ENCODE peak calls at places on chromosomes 12 and 14, in six cellular contexts. T, N, B, V, M and G are unnamed samples.
A peak's percentile ranks its signal among the peaks of the same experiment; 100 is the strongest.

GRCh38 chr14:103638594-103638993 is 9.6 kb downstream of the KLC1 start:
- DNase-seq in M (no peak), N (no peak), V (no peak), B (no peak), T (no peak), G (no peak)

GRCh38 chr12:69688496-69689427 is 10.3 kb downstream of the BEST3 start:
- DNase-seq in N (peak; percentile 95), T (peak; percentile 94), V (peak; percentile 71), B (peak; percentile 91), M (no peak), G (peak; percentile 91)

GRCh38 chr12:116157845-116158267 is 119.6 kb downstream of the MED13L start:
- DNase-seq in M (no peak), V (no peak), N (no peak), B (no peak), T (no peak), G (no peak)

GRCh38 chr12:94951071-94951639 is 52.3 kb downstream of the NDUFA12 start:
- DNase-seq in N (no peak), V (no peak), B (no peak), M (no peak), T (no peak), G (peak; percentile 80)

GRCh38 chr12:132288516-132289188 is 40.7 kb downstream of the GALNT9 start:
- DNase-seq in V (no peak), M (no peak), B (no peak), N (no peak), T (no peak), G (no peak)

GRCh38 chr14:71143391-71144290 is 236.4 kb downstream of the PCNX1 start:
- DNase-seq in B (no peak), M (no peak), V (no peak), N (peak; percentile 82), T (peak; percentile 80), G (peak; percentile 16)

GRCh38 chr12:121805800-121806555 is 2.2 kb downstream of the SETD1B start:
- DNase-seq in B (no peak), M (no peak), V (no peak), T (no peak), N (peak; percentile 27), G (no peak)

GRCh38 chr14:21264025-21264801 is 5.0 kb downstream of the HNRNPC start:
- DNase-seq in T (peak; percentile 91), V (no peak), N (peak; percentile 84), B (no peak), M (no peak), G (no peak)

GRCh38 chr12:108609535-108610335 is 11.9 kb upstream of the TMEM119 start:
- DNase-seq in M (no peak), T (peak; percentile 85), B (no peak), V (no peak), N (peak; percentile 92), G (no peak)

GRCh38 chr14:76639606-76640272 is 121.5 kb upstream of the VASH1 start:
- DNase-seq in V (no peak), T (no peak), B (no peak), M (no peak), N (no peak), G (no peak)

GRCh38 chr12:64687816-64688599 is 71.2 kb downstream of the GNS start:
- DNase-seq in V (no peak), T (peak; percentile 58), M (no peak), B (no peak), N (peak; percentile 45), G (no peak)

GRCh38 chr12:131230340-131231099 is 276.8 kb downstream of the ADGRD1 start:
- DNase-seq in T (no peak), M (no peak), B (no peak), V (no peak), N (no peak), G (no peak)

GRCh38 chr12:112480931-112481330 is 62.2 kb downstream of the PTPN11 start:
- DNase-seq in B (no peak), T (no peak), M (no peak), V (no peak), N (no peak), G (no peak)

GRCh38 chr14:64364907-64365306 is 23.2 kb upstream of the MTHFD1 start:
- DNase-seq in T (peak; percentile 68), M (no peak), N (no peak), V (no peak), B (no peak), G (no peak)

GRCh38 chr12:109760031-109760929 is 46.7 kb downstream of the FAM222A start:
- DNase-seq in B (peak; percentile 30), N (no peak), M (no peak), V (no peak), T (no peak), G (no peak)

GRCh38 chr14:89614009-89614691 is 197.1 kb upstream of the FOXN3 start:
- DNase-seq in M (no peak), V (no peak), N (no peak), T (no peak), B (no peak), G (no peak)

GRCh38 chr12:64618953-64619590 is 8.8 kb downstream of the RASSF3 start:
- DNase-seq in N (peak; percentile 86), B (no peak), T (peak; percentile 78), V (no peak), M (no peak), G (peak; percentile 65)

GRCh38 chr12:98344034-98344565 is 171.3 kb upstream of the TMPO start:
- DNase-seq in N (no peak), B (no peak), M (no peak), V (no peak), T (no peak), G (no peak)

GRCh38 chr12:63889236-63889635 is 44.7 kb downstream of the SRGAP1 start:
- DNase-seq in T (peak; percentile 85), V (no peak), M (no peak), B (no peak), N (peak; percentile 85), G (peak; percentile 75)

DNA sequence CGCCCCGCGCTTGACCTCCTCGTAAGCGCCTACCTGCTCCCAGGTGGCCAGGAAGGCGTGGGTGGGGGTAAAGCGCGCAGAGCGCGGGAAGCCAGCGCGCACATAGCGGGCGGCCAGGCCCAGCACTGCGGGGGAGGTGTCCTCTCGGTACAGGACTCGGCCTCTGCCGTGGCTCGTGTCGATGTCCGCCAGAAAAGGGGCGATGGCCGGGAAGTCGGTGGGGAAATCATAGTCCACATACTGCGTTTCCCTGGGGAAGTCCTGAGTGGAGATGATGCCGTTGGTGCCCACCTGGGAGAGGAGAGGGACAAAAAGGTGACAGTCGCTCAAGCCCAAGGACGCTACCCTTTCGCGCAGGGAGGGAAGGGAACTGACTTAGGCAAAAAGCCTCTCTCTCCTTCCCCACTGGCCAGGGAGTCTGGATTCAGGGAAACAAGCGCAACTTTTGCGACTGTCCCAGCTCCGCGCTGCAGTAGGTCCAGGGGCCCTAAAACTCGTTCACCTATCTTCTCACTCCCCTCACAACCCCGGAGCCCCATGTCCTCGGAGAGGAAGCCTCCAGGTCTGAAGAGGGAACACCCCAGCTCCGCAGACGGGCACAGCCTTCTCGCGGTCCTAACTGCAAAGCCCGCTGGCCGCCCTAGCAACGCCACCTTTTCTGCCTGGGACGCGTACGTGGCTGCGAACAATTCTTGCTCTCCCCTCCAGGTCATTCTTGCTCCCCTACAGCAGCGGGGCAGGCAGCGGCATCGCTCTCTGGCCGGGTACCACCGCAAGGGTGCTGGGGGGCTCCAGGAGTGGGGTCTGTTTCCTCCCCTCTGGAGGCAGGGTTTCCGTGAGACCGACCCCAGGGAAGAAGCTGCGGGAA is 752 bp downstream of the NID2 start:
- DNase-seq in V (no peak), N (peak; percentile 73), T (peak; percentile 51), B (peak; percentile 50), M (peak; percentile 43), G (no peak)
- H3K27me3 ChIP-seq in V (peaks cover 33% of the 10 kb centered on the region), N (no peaks in the 10 kb centered on the region), T (no peaks in the 10 kb centered on the region), B (peaks cover 12% of the 10 kb centered on the region), M (peaks cover 19% of the 10 kb centered on the region), G (peaks cover 3% of the 10 kb centered on the region)

GRCh38 chr12:18502422-18502821 is 235.4 kb downstream of the PLCZ1 start:
- DNase-seq in T (no peak), N (no peak), B (no peak), M (no peak), V (no peak), G (no peak)
- H4K8ac ChIP-seq in T (no peak overlapping the region), N (no peak overlapping the region), B (no peak overlapping the region), M (no peak overlapping the region), V (no peak overlapping the region), G (no peak overlapping the region)

DNA sequence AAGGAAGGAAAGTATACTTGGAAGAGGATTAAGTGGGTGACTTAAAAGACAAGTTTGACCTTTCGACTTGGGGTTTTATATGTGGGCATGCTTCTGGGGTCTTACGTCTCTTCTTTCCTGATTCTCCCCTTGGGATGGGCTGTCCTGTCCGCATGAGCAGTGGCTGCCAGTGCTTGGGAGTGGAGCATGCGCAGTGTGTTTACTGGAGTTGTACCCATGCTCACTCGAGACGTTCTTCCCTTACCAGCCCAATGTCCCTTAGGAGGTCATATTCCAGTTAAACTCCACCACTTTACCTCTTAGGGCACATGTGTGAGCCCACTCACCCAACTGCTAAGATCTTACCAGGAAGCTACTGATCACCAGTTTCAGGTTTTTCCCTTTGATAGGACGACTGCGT is 20.0 kb upstream of the CHST11 start:
- DNase-seq in T (no peak), N (no peak), V (no peak), M (no peak), B (no peak), G (no peak)
- H2AFZ ChIP-seq in T (no peak overlapping the region), N (no peak overlapping the region), V (no peak overlapping the region), M (no peak overlapping the region), B (no peak overlapping the region), G (no peak overlapping the region)

GRCh38 chr12:3743803-3744202 is 9.1 kb downstream of the CRACR2A start:
- DNase-seq in B (no peak), N (no peak), T (no peak), V (no peak), M (no peak), G (no peak)
- H3K27me3 ChIP-seq in B (no peaks in the 10 kb centered on the region), N (no peaks in the 10 kb centered on the region), T (peaks cover 11% of the 10 kb centered on the region), V (no peaks in the 10 kb centered on the region), M (no peaks in the 10 kb centered on the region), G (no peaks in the 10 kb centered on the region)

GRCh38 chr12:73547421-73547820 is 990.2 kb upstream of the ATXN7L3B start:
- DNase-seq in M (no peak), N (peak; percentile 61), V (no peak), T (no peak), B (no peak), G (no peak)
- H4K8ac ChIP-seq in M (no peak overlapping the region), N (no peak overlapping the region), V (no peak overlapping the region), T (no peak overlapping the region), B (no peak overlapping the region), G (no peak overlapping the region)

GRCh38 chr14:95515080-95515489 is 1.4 kb downstream of the SYNE3 start:
- DNase-seq in M (no peak), N (no peak), T (no peak), V (no peak), B (peak; percentile 53), G (peak; percentile 82)
- H2AFZ ChIP-seq in M (peak overlapping the region; percentile 53), N (peak overlapping the region; percentile 5), T (peak overlapping the region; percentile 68), V (no peak overlapping the region), B (no peak overlapping the region), G (no peak overlapping the region)

GRCh38 chr12:25960176-25960575 is 1.7 kb downstream of the RASSF8 start:
- DNase-seq in N (peak; percentile 46), V (no peak), T (peak; percentile 28), B (no peak), M (no peak), G (no peak)
- H3K27me3 ChIP-seq in N (no peaks in the 10 kb centered on the region), V (no peaks in the 10 kb centered on the region), T (no peaks in the 10 kb centered on the region), B (no peaks in the 10 kb centered on the region), M (no peaks in the 10 kb centered on the region), G (no peaks in the 10 kb centered on the region)